ENCODE peak calls at places on chromosomes 13 and 19, in eight cellular contexts. P is NCI-H748 treated with DMSO at 0.1 percent for 48 hours; M is amygdala; T is DND-41; A is activated CD4-positive, alpha-beta T cell treated with anti-CD3 and anti-CD28 coated beads for 36 hours; S is progenitor cell of endocrine pancreas; U is hippocampal formation; K is astrocyte of the spinal cord. Y is an unnamed sample.

GRCh38 chr19:13765395-13766094 is 1.2 kb downstream of the MRI1 start:
- DNase-seq in P (no peak), M (no peak), T (no peak), A (no peak), S (no peak), U (no peak), K (no peak), Y (no peak)

GRCh38 chr13:73303858-73304257 is 245.1 kb downstream of the KLF5 start:
- DNase-seq in P (no peak), M (no peak), T (no peak), A (peak), S (no peak), U (no peak), K (peak), Y (peak)

GRCh38 chr19:21604351-21604926 is 99.0 kb downstream of the ZNF429 start:
- DNase-seq in P (no peak), M (no peak), T (peak), A (peak), S (no peak), U (no peak), K (peak), Y (no peak)

GRCh38 chr19:43634877-43635560 is 4.6 kb downstream of the CADM4 start:
- DNase-seq in P (no peak), M (peak), T (no peak), A (no peak), S (no peak), U (peak), K (no peak), Y (no peak)

GRCh38 chr19:28446511-28446910 is 766.4 kb downstream of the UQCRFS1 start:
- DNase-seq in P (no peak), M (no peak), T (no peak), A (no peak), S (no peak), U (no peak), K (no peak), Y (no peak)

GRCh38 chr13:23621316-23621645 is 51.1 kb downstream of the TNFRSF19 start:
- DNase-seq in P (no peak), M (no peak), T (no peak), A (peak), S (no peak), U (no peak), K (peak), Y (no peak)

GRCh38 chr13:34719060-34719875 is 222.8 kb upstream of the NBEA start:
- DNase-seq in P (peak), M (no peak), T (no peak), A (no peak), S (no peak), U (no peak), K (no peak), Y (no peak)

GRCh38 chr13:39370554-39370953 is 232.4 kb downstream of the LHFPL6 start:
- DNase-seq in P (no peak), M (no peak), T (no peak), A (no peak), S (no peak), U (no peak), K (no peak), Y (no peak)

GRCh38 chr13:110443633-110444225 is 117.8 kb downstream of the RAB20 start:
- DNase-seq in P (no peak), M (no peak), T (no peak), A (no peak), S (no peak), U (no peak), K (no peak), Y (no peak)

GRCh38 chr13:100645382-100645781 is 29.2 kb downstream of the TMTC4 start:
- DNase-seq in P (peak), M (no peak), T (no peak), A (no peak), S (no peak), U (no peak), K (no peak), Y (no peak)

GRCh38 chr19:53906211-53907192 is 2.6 kb upstream of the CACNG7 start:
- DNase-seq in P (no peak), M (peak), T (peak), A (peak), S (peak), U (no peak), K (no peak), Y (peak)

GRCh38 chr13:92941167-92941566 is 285.4 kb upstream of the GPC6 start:
- DNase-seq in P (no peak), M (no peak), T (no peak), A (no peak), S (no peak), U (no peak), K (peak), Y (no peak)

GRCh38 chr13:48749699-48750473 is 96.2 kb downstream of the CYSLTR2 start:
- DNase-seq in P (no peak), M (peak), T (no peak), A (peak), S (peak), U (peak), K (peak), Y (peak)

GRCh38 chr13:49450105-49450819 is 6.2 kb downstream of the SETDB2 start:
- DNase-seq in P (no peak), M (no peak), T (no peak), A (no peak), S (no peak), U (no peak), K (no peak), Y (no peak)

GRCh38 chr13:30807392-30807791 is 72.0 kb downstream of the ALOX5AP start:
- DNase-seq in P (no peak), M (no peak), T (no peak), A (no peak), S (no peak), U (no peak), K (no peak), Y (no peak)

GRCh38 chr19:56321254-56321980 is 6.8 kb upstream of the ZSCAN5A start:
- DNase-seq in P (no peak), M (no peak), T (no peak), A (no peak), S (no peak), U (no peak), K (no peak), Y (no peak)